ENCODE peak calls at places on chromosome 15, in six cellular contexts. F is foreskin fibroblast, M is tibial artery, L is lower leg skin, G is Caco-2, C is AG10803. O is an unnamed sample.

GRCh38 chr15:80957556-80957955 is 32.1 kb downstream of the MESD start:
- DNase-seq in F (no peak), M (peak; percentile 3), C (no peak), G (no peak), L (no peak), O (no peak)

GRCh38 chr15:82548700-82549099 is 8.4 kb upstream of the RPS17 start:
- DNase-seq in M (no peak), F (peak; percentile 36), C (no peak), L (no peak), G (no peak), O (no peak)

GRCh38 chr15:86797135-86797534 is 717.5 kb downstream of the AGBL1 start:
- DNase-seq in M (no peak), L (no peak), G (no peak), F (no peak), C (no peak), O (no peak)

GRCh38 chr15:51796777-51797474 is 32.5 kb upstream of the TMOD3 start:
- DNase-seq in M (no peak), C (peak; percentile 17), L (no peak), G (no peak), F (peak; percentile 38), O (peak; percentile 32)

GRCh38 chr15:85100186-85100937 is 118.7 kb downstream of the PDE8A start:
- DNase-seq in F (no peak), C (no peak), G (no peak), L (no peak), M (no peak), O (peak; percentile 26)

GRCh38 chr15:89714775-89715174 is 24.2 kb downstream of the WDR93 start:
- DNase-seq in F (no peak), G (no peak), L (no peak), C (peak; percentile 38), M (no peak), O (no peak)

GRCh38 chr15:23690450-23690852 is 3.3 kb upstream of the NDN start:
- DNase-seq in G (peak; percentile 48), L (peak; percentile 21), M (peak; percentile 69), F (peak; percentile 62), C (peak; percentile 66), O (no peak)

GRCh38 chr15:91271565-91272153 is 171.6 kb downstream of the SV2B start:
- DNase-seq in F (peak; percentile 79), L (peak; percentile 51), G (peak; percentile 59), M (no peak), C (peak; percentile 62), O (peak; percentile 70)

GRCh38 chr15:89408512-89409183 is 74.0 kb upstream of the POLG start:
- DNase-seq in M (no peak), C (no peak), L (no peak), G (no peak), F (peak; percentile 21), O (no peak)

GRCh38 chr15:45637552-45638033 is 2.8 kb downstream of the SQOR start:
- DNase-seq in C (peak; percentile 93), M (no peak), L (peak; percentile 67), G (no peak), F (peak; percentile 86), O (peak; percentile 85)

GRCh38 chr15:57098896-57099295 is 180.5 kb downstream of the TCF12 start:
- DNase-seq in F (peak; percentile 60), M (no peak), G (no peak), L (no peak), C (no peak), O (no peak)

GRCh38 chr15:65638681-65639089 is 16.9 kb downstream of the SLC24A1 start:
- DNase-seq in C (peak; percentile 81), F (peak; percentile 89), L (no peak), M (no peak), G (peak; percentile 67), O (peak; percentile 79)

GRCh38 chr15:63824570-63824969 is 9.2 kb downstream of the HERC1 start:
- DNase-seq in M (no peak), G (no peak), C (no peak), F (no peak), L (no peak), O (no peak)

GRCh38 chr15:63830113-63830512 is 3.6 kb downstream of the HERC1 start:
- DNase-seq in C (no peak), G (no peak), F (no peak), L (no peak), M (no peak), O (no peak)

GRCh38 chr15:63823253-63823844 is 10.4 kb downstream of the HERC1 start:
- DNase-seq in C (no peak), L (no peak), G (no peak), M (no peak), F (no peak), O (no peak)

GRCh38 chr15:63827113-63827512 is 6.6 kb downstream of the HERC1 start:
- DNase-seq in G (no peak), F (no peak), L (no peak), M (no peak), C (no peak), O (no peak)

DNA sequence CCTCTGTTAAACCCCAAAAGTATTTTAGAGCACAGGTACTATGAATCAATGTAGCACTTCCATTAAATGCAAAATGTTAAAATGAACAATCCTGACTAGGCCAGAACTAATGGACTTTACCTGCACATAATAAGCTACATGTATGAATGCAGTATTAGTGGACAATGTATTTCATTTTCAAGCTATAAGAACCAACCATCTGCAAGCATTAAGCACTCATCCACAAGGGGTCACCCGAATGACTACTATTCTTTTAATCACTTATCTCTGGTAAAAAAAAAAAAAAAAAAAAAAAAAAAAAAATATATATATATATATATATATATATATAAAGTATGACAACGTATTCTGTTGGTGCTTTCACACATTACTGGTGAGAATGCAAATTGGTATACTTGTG is 7.2 kb downstream of the HERC1 start:
- DNase-seq in G (no peak), L (no peak), M (no peak), F (peak; percentile 51), C (peak; percentile 47), O (peak; percentile 20)
- TF ChIP-seq CTCF in G (no peak), L (no peak), M (no peak), F (no peak), C (peak; percentile 47), O (no peak)

GRCh38 chr15:99502182-99502581 is 63.6 kb upstream of the MEF2A start:
- DNase-seq in L (peak; percentile 8), G (no peak), C (no peak), F (no peak), M (no peak), O (no peak)

GRCh38 chr15:99504823-99505551 is 60.8 kb upstream of the MEF2A start:
- DNase-seq in M (no peak), L (peak; percentile 9), G (no peak), F (peak; percentile 59), C (no peak), O (peak; percentile 55)

GRCh38 chr15:99502661-99503060 is 63.1 kb upstream of the MEF2A start:
- DNase-seq in M (no peak), G (no peak), L (peak; percentile 9), C (no peak), F (no peak), O (no peak)

GRCh38 chr15:99504071-99504822 is 61.5 kb upstream of the MEF2A start:
- DNase-seq in M (no peak), F (no peak), L (peak; percentile 12), G (no peak), C (no peak), O (no peak)

GRCh38 chr15:99503411-99503810 is 62.4 kb upstream of the MEF2A start:
- DNase-seq in M (no peak), C (no peak), L (peak; percentile 10), G (no peak), F (no peak), O (no peak)
- H3K4me3 ChIP-seq in M (no peak overlapping the region), C (no peak overlapping the region), L (no peak overlapping the region), G (no peak overlapping the region), F (no peak overlapping the region), O (no peak overlapping the region)

GRCh38 chr15:49366496-49366895 is 56.5 kb upstream of the FGF7 start:
- DNase-seq in L (no peak), G (no peak), F (no peak), C (no peak), M (no peak), O (no peak)

GRCh38 chr15:49372366-49372765 is 50.7 kb upstream of the FGF7 start:
- DNase-seq in M (no peak), G (no peak), F (no peak), C (no peak), L (no peak), O (no peak)

GRCh38 chr15:49370782-49371181 is 52.3 kb upstream of the FGF7 start:
- DNase-seq in C (peak; percentile 11), G (no peak), F (peak; percentile 57), L (no peak), M (no peak), O (peak; percentile 29)
- TF ChIP-seq CTCF in C (peak; percentile 30), G (no peak), F (peak; percentile 41), L (no peak), M (no peak), O (peak; percentile 19)

GRCh38 chr15:41567870-41568269 is 8.9 kb downstream of the TYRO3 start:
- DNase-seq in L (no peak), C (no peak), G (peak; percentile 56), M (no peak), F (no peak), O (no peak)
- H3K4me3 ChIP-seq in L (no peak overlapping the region), C (no peak overlapping the region), G (no peak overlapping the region), M (no peak overlapping the region), F (no peak overlapping the region), O (no peak overlapping the region)